ENCODE peak calls at places on chromosome 11, in ten cellular contexts. One of them, this sample, is unnamed.

GRCh38 chr11:72241290-72241781 is 2.6 kb downstream of the PHOX2A start:
- DNase-seq in central memory CD4-positive, alpha-beta T cell: no peak
- DNase-seq in cardiac fibroblast: no peak
- DNase-seq in GM03348: no peak
- DNase-seq in HFFc6: no peak
- DNase-seq in activated CD8-positive, alpha-beta memory T cell treated with anti-CD3 and anti-CD28 coated beads, Interleukin-2, amount 50 U/mL, for 4 hours: no peak
- DNase-seq in nucleus accumbens: no peak
- DNase-seq in dorsolateral prefrontal cortex: peak
- DNase-seq in non-pigmented ciliary epithelial cell: no peak
- DNase-seq in stimulated activated CD4-positive, alpha-beta T cell treated with anti-CD3 and anti-CD28 coated beads, Interleukin-4, amount 100 ng/mL, for 48 hours: no peak
- DNase-seq in this sample: no peak

GRCh38 chr11:16609769-16610168 is 128.7 kb upstream of the C11orf58 start:
- DNase-seq in central memory CD4-positive, alpha-beta T cell: no peak
- DNase-seq in cardiac fibroblast: no peak
- DNase-seq in GM03348: no peak
- DNase-seq in HFFc6: no peak
- DNase-seq in activated CD8-positive, alpha-beta memory T cell treated with anti-CD3 and anti-CD28 coated beads, Interleukin-2, amount 50 U/mL, for 4 hours: no peak
- DNase-seq in nucleus accumbens: no peak
- DNase-seq in dorsolateral prefrontal cortex: no peak
- DNase-seq in non-pigmented ciliary epithelial cell: no peak
- DNase-seq in stimulated activated CD4-positive, alpha-beta T cell treated with anti-CD3 and anti-CD28 coated beads, Interleukin-4, amount 100 ng/mL, for 48 hours: no peak
- DNase-seq in this sample: no peak

GRCh38 chr11:12842933-12843636 is 166.0 kb upstream of the RASSF10 start:
- DNase-seq in central memory CD4-positive, alpha-beta T cell: no peak
- DNase-seq in cardiac fibroblast: peak
- DNase-seq in GM03348: peak
- DNase-seq in HFFc6: no peak
- DNase-seq in activated CD8-positive, alpha-beta memory T cell treated with anti-CD3 and anti-CD28 coated beads, Interleukin-2, amount 50 U/mL, for 4 hours: no peak
- DNase-seq in nucleus accumbens: no peak
- DNase-seq in dorsolateral prefrontal cortex: no peak
- DNase-seq in non-pigmented ciliary epithelial cell: no peak
- DNase-seq in stimulated activated CD4-positive, alpha-beta T cell treated with anti-CD3 and anti-CD28 coated beads, Interleukin-4, amount 100 ng/mL, for 48 hours: no peak
- DNase-seq in this sample: no peak

GRCh38 chr11:30015725-30016449 is 943 bp downstream of the KCNA4 start:
- DNase-seq in central memory CD4-positive, alpha-beta T cell: no peak
- DNase-seq in cardiac fibroblast: no peak
- DNase-seq in GM03348: no peak
- DNase-seq in HFFc6: no peak
- DNase-seq in activated CD8-positive, alpha-beta memory T cell treated with anti-CD3 and anti-CD28 coated beads, Interleukin-2, amount 50 U/mL, for 4 hours: no peak
- DNase-seq in nucleus accumbens: no peak
- DNase-seq in dorsolateral prefrontal cortex: no peak
- DNase-seq in non-pigmented ciliary epithelial cell: no peak
- DNase-seq in stimulated activated CD4-positive, alpha-beta T cell treated with anti-CD3 and anti-CD28 coated beads, Interleukin-4, amount 100 ng/mL, for 48 hours: no peak
- DNase-seq in this sample: no peak

GRCh38 chr11:120096756-120097191 is 41.1 kb downstream of the TRIM29 start:
- DNase-seq in central memory CD4-positive, alpha-beta T cell: no peak
- DNase-seq in cardiac fibroblast: no peak
- DNase-seq in GM03348: no peak
- DNase-seq in HFFc6: no peak
- DNase-seq in activated CD8-positive, alpha-beta memory T cell treated with anti-CD3 and anti-CD28 coated beads, Interleukin-2, amount 50 U/mL, for 4 hours: no peak
- DNase-seq in nucleus accumbens: no peak
- DNase-seq in dorsolateral prefrontal cortex: no peak
- DNase-seq in non-pigmented ciliary epithelial cell: no peak
- DNase-seq in stimulated activated CD4-positive, alpha-beta T cell treated with anti-CD3 and anti-CD28 coated beads, Interleukin-4, amount 100 ng/mL, for 48 hours: no peak
- DNase-seq in this sample: no peak

GRCh38 chr11:18521123-18521522 is 5.6 kb downstream of the TSG101 start:
- DNase-seq in central memory CD4-positive, alpha-beta T cell: no peak
- DNase-seq in cardiac fibroblast: no peak
- DNase-seq in GM03348: no peak
- DNase-seq in HFFc6: no peak
- DNase-seq in activated CD8-positive, alpha-beta memory T cell treated with anti-CD3 and anti-CD28 coated beads, Interleukin-2, amount 50 U/mL, for 4 hours: no peak
- DNase-seq in nucleus accumbens: no peak
- DNase-seq in dorsolateral prefrontal cortex: no peak
- DNase-seq in non-pigmented ciliary epithelial cell: no peak
- DNase-seq in stimulated activated CD4-positive, alpha-beta T cell treated with anti-CD3 and anti-CD28 coated beads, Interleukin-4, amount 100 ng/mL, for 48 hours: no peak
- DNase-seq in this sample: no peak

GRCh38 chr11:64358907-64359711 is at the start of gene RPS6KA4:
- DNase-seq in central memory CD4-positive, alpha-beta T cell: peak
- DNase-seq in cardiac fibroblast: peak
- DNase-seq in GM03348: peak
- DNase-seq in HFFc6: peak
- DNase-seq in activated CD8-positive, alpha-beta memory T cell treated with anti-CD3 and anti-CD28 coated beads, Interleukin-2, amount 50 U/mL, for 4 hours: peak
- DNase-seq in nucleus accumbens: peak
- DNase-seq in dorsolateral prefrontal cortex: no peak
- DNase-seq in non-pigmented ciliary epithelial cell: no peak
- DNase-seq in stimulated activated CD4-positive, alpha-beta T cell treated with anti-CD3 and anti-CD28 coated beads, Interleukin-4, amount 100 ng/mL, for 48 hours: peak
- DNase-seq in this sample: peak

GRCh38 chr11:113397212-113397611 is 9.6 kb downstream of the ANKK1 start:
- DNase-seq in central memory CD4-positive, alpha-beta T cell: no peak
- DNase-seq in cardiac fibroblast: no peak
- DNase-seq in GM03348: no peak
- DNase-seq in HFFc6: no peak
- DNase-seq in activated CD8-positive, alpha-beta memory T cell treated with anti-CD3 and anti-CD28 coated beads, Interleukin-2, amount 50 U/mL, for 4 hours: no peak
- DNase-seq in nucleus accumbens: no peak
- DNase-seq in dorsolateral prefrontal cortex: no peak
- DNase-seq in non-pigmented ciliary epithelial cell: no peak
- DNase-seq in stimulated activated CD4-positive, alpha-beta T cell treated with anti-CD3 and anti-CD28 coated beads, Interleukin-4, amount 100 ng/mL, for 48 hours: no peak
- DNase-seq in this sample: no peak

GRCh38 chr11:35257287-35257686 is 118.3 kb downstream of the CD44 start:
- DNase-seq in central memory CD4-positive, alpha-beta T cell: peak
- DNase-seq in cardiac fibroblast: no peak
- DNase-seq in GM03348: no peak
- DNase-seq in HFFc6: no peak
- DNase-seq in activated CD8-positive, alpha-beta memory T cell treated with anti-CD3 and anti-CD28 coated beads, Interleukin-2, amount 50 U/mL, for 4 hours: no peak
- DNase-seq in nucleus accumbens: no peak
- DNase-seq in dorsolateral prefrontal cortex: no peak
- DNase-seq in non-pigmented ciliary epithelial cell: no peak
- DNase-seq in stimulated activated CD4-positive, alpha-beta T cell treated with anti-CD3 and anti-CD28 coated beads, Interleukin-4, amount 100 ng/mL, for 48 hours: no peak
- DNase-seq in this sample: no peak

GRCh38 chr11:59025097-59025496 is 61.0 kb upstream of the GLYATL1B start:
- DNase-seq in central memory CD4-positive, alpha-beta T cell: no peak
- DNase-seq in cardiac fibroblast: no peak
- DNase-seq in GM03348: no peak
- DNase-seq in HFFc6: no peak
- DNase-seq in activated CD8-positive, alpha-beta memory T cell treated with anti-CD3 and anti-CD28 coated beads, Interleukin-2, amount 50 U/mL, for 4 hours: no peak
- DNase-seq in nucleus accumbens: no peak
- DNase-seq in dorsolateral prefrontal cortex: no peak
- DNase-seq in non-pigmented ciliary epithelial cell: no peak
- DNase-seq in stimulated activated CD4-positive, alpha-beta T cell treated with anti-CD3 and anti-CD28 coated beads, Interleukin-4, amount 100 ng/mL, for 48 hours: no peak
- DNase-seq in this sample: no peak

GRCh38 chr11:289706-290620 is 1.0 kb downstream of the PGGHG start:
- DNase-seq in central memory CD4-positive, alpha-beta T cell: no peak
- DNase-seq in cardiac fibroblast: no peak
- DNase-seq in GM03348: no peak
- DNase-seq in HFFc6: no peak
- DNase-seq in activated CD8-positive, alpha-beta memory T cell treated with anti-CD3 and anti-CD28 coated beads, Interleukin-2, amount 50 U/mL, for 4 hours: peak
- DNase-seq in nucleus accumbens: no peak
- DNase-seq in dorsolateral prefrontal cortex: peak
- DNase-seq in non-pigmented ciliary epithelial cell: no peak
- DNase-seq in stimulated activated CD4-positive, alpha-beta T cell treated with anti-CD3 and anti-CD28 coated beads, Interleukin-4, amount 100 ng/mL, for 48 hours: no peak
- DNase-seq in this sample: no peak

GRCh38 chr11:88181776-88182175 is 6.5 kb upstream of the RAB38 start:
- DNase-seq in central memory CD4-positive, alpha-beta T cell: no peak
- DNase-seq in cardiac fibroblast: no peak
- DNase-seq in GM03348: no peak
- DNase-seq in HFFc6: no peak
- DNase-seq in activated CD8-positive, alpha-beta memory T cell treated with anti-CD3 and anti-CD28 coated beads, Interleukin-2, amount 50 U/mL, for 4 hours: no peak
- DNase-seq in nucleus accumbens: no peak
- DNase-seq in dorsolateral prefrontal cortex: no peak
- DNase-seq in non-pigmented ciliary epithelial cell: no peak
- DNase-seq in stimulated activated CD4-positive, alpha-beta T cell treated with anti-CD3 and anti-CD28 coated beads, Interleukin-4, amount 100 ng/mL, for 48 hours: no peak
- DNase-seq in this sample: no peak

GRCh38 chr11:34208266-34209135 is 103.1 kb downstream of the NAT10 start:
- DNase-seq in central memory CD4-positive, alpha-beta T cell: no peak
- DNase-seq in cardiac fibroblast: peak
- DNase-seq in GM03348: no peak
- DNase-seq in HFFc6: peak
- DNase-seq in activated CD8-positive, alpha-beta memory T cell treated with anti-CD3 and anti-CD28 coated beads, Interleukin-2, amount 50 U/mL, for 4 hours: no peak
- DNase-seq in nucleus accumbens: no peak
- DNase-seq in dorsolateral prefrontal cortex: no peak
- DNase-seq in non-pigmented ciliary epithelial cell: no peak
- DNase-seq in stimulated activated CD4-positive, alpha-beta T cell treated with anti-CD3 and anti-CD28 coated beads, Interleukin-4, amount 100 ng/mL, for 48 hours: no peak
- DNase-seq in this sample: no peak

GRCh38 chr11:65662802-65663633 is at the start of gene RELA:
- DNase-seq in central memory CD4-positive, alpha-beta T cell: peak
- DNase-seq in cardiac fibroblast: peak
- DNase-seq in GM03348: peak
- DNase-seq in HFFc6: peak
- DNase-seq in activated CD8-positive, alpha-beta memory T cell treated with anti-CD3 and anti-CD28 coated beads, Interleukin-2, amount 50 U/mL, for 4 hours: peak
- DNase-seq in nucleus accumbens: peak
- DNase-seq in dorsolateral prefrontal cortex: peak
- DNase-seq in non-pigmented ciliary epithelial cell: no peak
- DNase-seq in stimulated activated CD4-positive, alpha-beta T cell treated with anti-CD3 and anti-CD28 coated beads, Interleukin-4, amount 100 ng/mL, for 48 hours: peak
- DNase-seq in this sample: peak

GRCh38 chr11:131859811-131860210 is 489.4 kb downstream of the NTM start:
- DNase-seq in central memory CD4-positive, alpha-beta T cell: no peak
- DNase-seq in cardiac fibroblast: peak
- DNase-seq in GM03348: peak
- DNase-seq in HFFc6: peak
- DNase-seq in activated CD8-positive, alpha-beta memory T cell treated with anti-CD3 and anti-CD28 coated beads, Interleukin-2, amount 50 U/mL, for 4 hours: no peak
- DNase-seq in nucleus accumbens: no peak
- DNase-seq in dorsolateral prefrontal cortex: no peak
- DNase-seq in non-pigmented ciliary epithelial cell: peak
- DNase-seq in stimulated activated CD4-positive, alpha-beta T cell treated with anti-CD3 and anti-CD28 coated beads, Interleukin-4, amount 100 ng/mL, for 48 hours: no peak
- DNase-seq in this sample: peak

GRCh38 chr11:134242376-134242775 is 10.8 kb downstream of the THYN1 start:
- DNase-seq in central memory CD4-positive, alpha-beta T cell: no peak
- DNase-seq in cardiac fibroblast: no peak
- DNase-seq in GM03348: no peak
- DNase-seq in HFFc6: no peak
- DNase-seq in activated CD8-positive, alpha-beta memory T cell treated with anti-CD3 and anti-CD28 coated beads, Interleukin-2, amount 50 U/mL, for 4 hours: no peak
- DNase-seq in nucleus accumbens: no peak
- DNase-seq in dorsolateral prefrontal cortex: no peak
- DNase-seq in non-pigmented ciliary epithelial cell: no peak
- DNase-seq in stimulated activated CD4-positive, alpha-beta T cell treated with anti-CD3 and anti-CD28 coated beads, Interleukin-4, amount 100 ng/mL, for 48 hours: no peak
- DNase-seq in this sample: no peak

GRCh38 chr11:27694992-27695391 is 5.3 kb downstream of the BDNF start:
- DNase-seq in central memory CD4-positive, alpha-beta T cell: no peak
- DNase-seq in cardiac fibroblast: peak
- DNase-seq in GM03348: no peak
- DNase-seq in HFFc6: no peak
- DNase-seq in activated CD8-positive, alpha-beta memory T cell treated with anti-CD3 and anti-CD28 coated beads, Interleukin-2, amount 50 U/mL, for 4 hours: no peak
- DNase-seq in nucleus accumbens: no peak
- DNase-seq in dorsolateral prefrontal cortex: no peak
- DNase-seq in non-pigmented ciliary epithelial cell: no peak
- DNase-seq in stimulated activated CD4-positive, alpha-beta T cell treated with anti-CD3 and anti-CD28 coated beads, Interleukin-4, amount 100 ng/mL, for 48 hours: no peak
- DNase-seq in this sample: no peak

GRCh38 chr11:111836766-111837165 is 34.6 kb downstream of the ALG9 start:
- DNase-seq in central memory CD4-positive, alpha-beta T cell: no peak
- DNase-seq in cardiac fibroblast: no peak
- DNase-seq in GM03348: no peak
- DNase-seq in HFFc6: peak
- DNase-seq in activated CD8-positive, alpha-beta memory T cell treated with anti-CD3 and anti-CD28 coated beads, Interleukin-2, amount 50 U/mL, for 4 hours: no peak
- DNase-seq in nucleus accumbens: no peak
- DNase-seq in dorsolateral prefrontal cortex: no peak
- DNase-seq in non-pigmented ciliary epithelial cell: no peak
- DNase-seq in stimulated activated CD4-positive, alpha-beta T cell treated with anti-CD3 and anti-CD28 coated beads, Interleukin-4, amount 100 ng/mL, for 48 hours: no peak
- DNase-seq in this sample: no peak

GRCh38 chr11:31861011-31861410 is 49.9 kb upstream of the PAX6 start:
- DNase-seq in central memory CD4-positive, alpha-beta T cell: no peak
- DNase-seq in cardiac fibroblast: no peak
- DNase-seq in GM03348: no peak
- DNase-seq in HFFc6: no peak
- DNase-seq in activated CD8-positive, alpha-beta memory T cell treated with anti-CD3 and anti-CD28 coated beads, Interleukin-2, amount 50 U/mL, for 4 hours: no peak
- DNase-seq in nucleus accumbens: no peak
- DNase-seq in dorsolateral prefrontal cortex: no peak
- DNase-seq in non-pigmented ciliary epithelial cell: no peak
- DNase-seq in stimulated activated CD4-positive, alpha-beta T cell treated with anti-CD3 and anti-CD28 coated beads, Interleukin-4, amount 100 ng/mL, for 48 hours: no peak
- DNase-seq in this sample: no peak

GRCh38 chr11:11628651-11629050 is 6.8 kb upstream of the GALNT18 start:
- DNase-seq in central memory CD4-positive, alpha-beta T cell: no peak
- DNase-seq in cardiac fibroblast: no peak
- DNase-seq in GM03348: no peak
- DNase-seq in HFFc6: no peak
- DNase-seq in activated CD8-positive, alpha-beta memory T cell treated with anti-CD3 and anti-CD28 coated beads, Interleukin-2, amount 50 U/mL, for 4 hours: no peak
- DNase-seq in nucleus accumbens: no peak
- DNase-seq in dorsolateral prefrontal cortex: no peak
- DNase-seq in non-pigmented ciliary epithelial cell: no peak
- DNase-seq in stimulated activated CD4-positive, alpha-beta T cell treated with anti-CD3 and anti-CD28 coated beads, Interleukin-4, amount 100 ng/mL, for 48 hours: no peak
- DNase-seq in this sample: no peak

GRCh38 chr11:26947904-26948639 is 45.8 kb upstream of the FIBIN start:
- DNase-seq in central memory CD4-positive, alpha-beta T cell: no peak
- DNase-seq in cardiac fibroblast: peak
- DNase-seq in GM03348: peak
- DNase-seq in HFFc6: peak
- DNase-seq in activated CD8-positive, alpha-beta memory T cell treated with anti-CD3 and anti-CD28 coated beads, Interleukin-2, amount 50 U/mL, for 4 hours: no peak
- DNase-seq in nucleus accumbens: no peak
- DNase-seq in dorsolateral prefrontal cortex: no peak
- DNase-seq in non-pigmented ciliary epithelial cell: no peak
- DNase-seq in stimulated activated CD4-positive, alpha-beta T cell treated with anti-CD3 and anti-CD28 coated beads, Interleukin-4, amount 100 ng/mL, for 48 hours: no peak
- DNase-seq in this sample: no peak

GRCh38 chr11:134528453-134528852 is 116.4 kb upstream of the B3GAT1 start:
- DNase-seq in central memory CD4-positive, alpha-beta T cell: no peak
- DNase-seq in cardiac fibroblast: no peak
- DNase-seq in GM03348: no peak
- DNase-seq in HFFc6: no peak
- DNase-seq in activated CD8-positive, alpha-beta memory T cell treated with anti-CD3 and anti-CD28 coated beads, Interleukin-2, amount 50 U/mL, for 4 hours: no peak
- DNase-seq in nucleus accumbens: no peak
- DNase-seq in dorsolateral prefrontal cortex: no peak
- DNase-seq in non-pigmented ciliary epithelial cell: no peak
- DNase-seq in stimulated activated CD4-positive, alpha-beta T cell treated with anti-CD3 and anti-CD28 coated beads, Interleukin-4, amount 100 ng/mL, for 48 hours: no peak
- DNase-seq in this sample: no peak

GRCh38 chr11:77879218-77879617 is 58.3 kb downstream of the AAMDC start:
- DNase-seq in central memory CD4-positive, alpha-beta T cell: no peak
- DNase-seq in cardiac fibroblast: peak
- DNase-seq in GM03348: no peak
- DNase-seq in HFFc6: no peak
- DNase-seq in activated CD8-positive, alpha-beta memory T cell treated with anti-CD3 and anti-CD28 coated beads, Interleukin-2, amount 50 U/mL, for 4 hours: no peak
- DNase-seq in nucleus accumbens: no peak
- DNase-seq in dorsolateral prefrontal cortex: no peak
- DNase-seq in non-pigmented ciliary epithelial cell: no peak
- DNase-seq in stimulated activated CD4-positive, alpha-beta T cell treated with anti-CD3 and anti-CD28 coated beads, Interleukin-4, amount 100 ng/mL, for 48 hours: no peak
- DNase-seq in this sample: no peak

GRCh38 chr11:78802058-78802633 is 227.5 kb upstream of the NARS2 start:
- DNase-seq in central memory CD4-positive, alpha-beta T cell: no peak
- DNase-seq in cardiac fibroblast: peak
- DNase-seq in GM03348: peak
- DNase-seq in HFFc6: no peak
- DNase-seq in activated CD8-positive, alpha-beta memory T cell treated with anti-CD3 and anti-CD28 coated beads, Interleukin-2, amount 50 U/mL, for 4 hours: no peak
- DNase-seq in nucleus accumbens: no peak
- DNase-seq in dorsolateral prefrontal cortex: no peak
- DNase-seq in non-pigmented ciliary epithelial cell: no peak
- DNase-seq in stimulated activated CD4-positive, alpha-beta T cell treated with anti-CD3 and anti-CD28 coated beads, Interleukin-4, amount 100 ng/mL, for 48 hours: no peak
- DNase-seq in this sample: no peak